ENCODE peak calls at places on chromosomes 12 and 14, in five cellular contexts. D, R, N, G and O are unnamed samples.

GRCh38 chr12:45730842-45731336 is 1.4 kb downstream of the ARID2 start:
- DNase-seq in D (no peak), R (peak; percentile 37), N (no peak), G (peak; percentile 53), O (peak; percentile 77)

GRCh38 chr14:103207404-103208072 is 84.3 kb downstream of the TNFAIP2 start:
- DNase-seq in D (peak; percentile 80), R (no peak), N (peak; percentile 62), G (no peak), O (no peak)

GRCh38 chr12:27142102-27142721 is 59.8 kb upstream of the C12orf71 start:
- DNase-seq in D (peak; percentile 44), R (peak; percentile 49), N (peak; percentile 52), G (peak; percentile 19), O (peak; percentile 93)

GRCh38 chr14:31047503-31047902 is 21.3 kb upstream of the STRN3 start:
- DNase-seq in D (no peak), R (no peak), N (no peak), G (no peak), O (no peak)

GRCh38 chr12:116393859-116394650 is 116.6 kb upstream of the MED13L start:
- DNase-seq in D (no peak), R (no peak), N (no peak), G (no peak), O (no peak)

GRCh38 chr14:95683793-95684192 is 2.4 kb upstream of the TCL1B start:
- DNase-seq in D (no peak), R (peak; percentile 66), N (no peak), G (no peak), O (peak; percentile 42)

GRCh38 chr14:67620217-67620789 is 583 bp downstream of the ARG2 start:
- DNase-seq in D (peak; percentile 46), R (no peak), N (no peak), G (peak; percentile 38), O (peak; percentile 36)

GRCh38 chr14:70098257-70098809 is 90.4 kb downstream of the SLC8A3 start:
- DNase-seq in D (no peak), R (no peak), N (no peak), G (peak; percentile 55), O (no peak)

GRCh38 chr12:8081228-8081920 is 700 bp upstream of the NECAP1 start:
- DNase-seq in D (no peak), R (no peak), N (no peak), G (no peak), O (peak; percentile 16)

GRCh38 chr12:90622431-90622830 is 332.5 kb downstream of the CCER1 start:
- DNase-seq in D (no peak), R (no peak), N (no peak), G (no peak), O (peak; percentile 71)

GRCh38 chr12:78191611-78192010 is 360.9 kb downstream of the NAV3 start:
- DNase-seq in D (no peak), R (no peak), N (no peak), G (no peak), O (no peak)

GRCh38 chr12:52473738-52474137 is at the start of gene KRT6C:
- DNase-seq in D (no peak), R (no peak), N (no peak), G (no peak), O (no peak)

GRCh38 chr12:65962921-65963883 is 138.9 kb downstream of the HMGA2 start:
- DNase-seq in D (peak; percentile 26), R (no peak), N (no peak), G (no peak), O (peak; percentile 31)

GRCh38 chr14:96051642-96052540 is 12.7 kb downstream of the C14orf132 start:
- DNase-seq in D (no peak), R (peak; percentile 34), N (no peak), G (no peak), O (peak; percentile 26)

GRCh38 chr14:92937229-92937937 is 14.4 kb downstream of the CHGA start:
- DNase-seq in D (no peak), R (no peak), N (no peak), G (no peak), O (peak; percentile 26)

GRCh38 chr12:21073822-21074460 is 57.1 kb upstream of the SLCO1B1 start:
- DNase-seq in D (no peak), R (no peak), N (no peak), G (no peak), O (no peak)

GRCh38 chr14:104096318-104096717 is 10.8 kb downstream of the ASPG start:
- DNase-seq in D (no peak), R (no peak), N (no peak), G (no peak), O (no peak)

GRCh38 chr14:95877633-95878032 is 1.0 kb downstream of the TUNAR start:
- DNase-seq in D (no peak), R (no peak), N (no peak), G (no peak), O (no peak)

GRCh38 chr14:102344485-102344884 is 18.2 kb downstream of the CINP start:
- DNase-seq in D (no peak), R (no peak), N (no peak), G (no peak), O (no peak)

GRCh38 chr14:34051966-34052657 is 101.2 kb upstream of the EGLN3 start:
- DNase-seq in D (no peak), R (no peak), N (no peak), G (no peak), O (no peak)